ENCODE peak calls at places on chromosomes 16 and 17, in seven cellular contexts. H is body of pancreas, N is psoas muscle, O is thoracic aorta, L is kidney, G is colonic mucosa, J is breast epithelium. T is an unnamed sample. For H3K36me3, the result is how much of the 10 kb centered on the place peaks cover.

GRCh38 chr17:65332375-65332774 is 195.2 kb downstream of the RGS9 start:
- DNase-seq in N (no peak), J (no peak), G (no peak), O (no peak), L (no peak), H (no peak), T (no peak)

GRCh38 chr17:45976755-45977505 is 22.1 kb upstream of the STH start:
- DNase-seq in L (peak), O (no peak), N (peak), H (no peak), J (no peak), G (no peak), T (no peak)

GRCh38 chr16:77113835-77114234 is 77.2 kb upstream of the MON1B start:
- DNase-seq in H (peak), L (no peak), G (no peak), J (no peak), O (no peak), N (no peak), T (no peak)

GRCh38 chr17:38451840-38452529 is 23.7 kb downstream of the ARHGAP23 start:
- DNase-seq in L (peak), J (peak), H (no peak), O (no peak), G (no peak), N (no peak), T (peak)

GRCh38 chr17:7191571-7192270 is 12.6 kb upstream of the ASGR1 start:
- DNase-seq in G (peak), L (no peak), N (no peak), O (no peak), J (no peak), H (peak), T (peak)

GRCh38 chr17:55436224-55437164 is 14.9 kb upstream of the MMD start:
- DNase-seq in H (no peak), L (no peak), G (no peak), N (no peak), O (no peak), J (no peak), T (peak)

GRCh38 chr16:23062524-23062923 is 86.7 kb downstream of the USP31 start:
- DNase-seq in L (no peak), H (no peak), N (no peak), G (no peak), J (no peak), O (no peak), T (no peak)

GRCh38 chr17:69406906-69407305 is 7.6 kb upstream of the MAP2K6 start:
- DNase-seq in H (no peak), G (no peak), N (no peak), O (no peak), L (no peak), J (no peak), T (no peak)

GRCh38 chr17:2192367-2193028 is 111.1 kb downstream of the SMG6 start:
- DNase-seq in H (no peak), J (no peak), N (peak), O (no peak), L (no peak), G (no peak), T (peak)

GRCh38 chr16:65745201-65745600 is 621.3 kb upstream of the CDH5 start:
- DNase-seq in G (no peak), O (no peak), N (no peak), H (no peak), J (no peak), L (no peak), T (no peak)

GRCh38 chr17:44607836-44608690 is 48.2 kb upstream of the MEIOC start:
- DNase-seq in H (no peak), G (no peak), O (no peak), N (no peak), L (peak), J (no peak), T (no peak)

GRCh38 chr16:27241658-27242057 is 26.9 kb downstream of the NSMCE1 start:
- DNase-seq in H (no peak), G (no peak), L (peak), O (no peak), J (no peak), N (no peak), T (no peak)

GRCh38 chr16:84941916-84942315 is 69.4 kb downstream of the ZDHHC7 start:
- DNase-seq in L (no peak), O (no peak), H (no peak), G (no peak), J (no peak), N (no peak), T (no peak)

GRCh38 chr17:978110-979093 is 1.2 kb downstream of the NXN start:
- DNase-seq in N (peak), G (no peak), L (peak), O (no peak), J (no peak), H (peak), T (no peak)

GRCh38 chr16:86337581-86338402 is 172.5 kb upstream of the FOXF1 start:
- DNase-seq in G (no peak), H (no peak), O (no peak), L (no peak), N (no peak), J (no peak), T (no peak)
- H3K36me3 ChIP-seq in G (under half), H (under half), O (under half), L (under half), N (under half), J (under half), T (under half)

DNA sequence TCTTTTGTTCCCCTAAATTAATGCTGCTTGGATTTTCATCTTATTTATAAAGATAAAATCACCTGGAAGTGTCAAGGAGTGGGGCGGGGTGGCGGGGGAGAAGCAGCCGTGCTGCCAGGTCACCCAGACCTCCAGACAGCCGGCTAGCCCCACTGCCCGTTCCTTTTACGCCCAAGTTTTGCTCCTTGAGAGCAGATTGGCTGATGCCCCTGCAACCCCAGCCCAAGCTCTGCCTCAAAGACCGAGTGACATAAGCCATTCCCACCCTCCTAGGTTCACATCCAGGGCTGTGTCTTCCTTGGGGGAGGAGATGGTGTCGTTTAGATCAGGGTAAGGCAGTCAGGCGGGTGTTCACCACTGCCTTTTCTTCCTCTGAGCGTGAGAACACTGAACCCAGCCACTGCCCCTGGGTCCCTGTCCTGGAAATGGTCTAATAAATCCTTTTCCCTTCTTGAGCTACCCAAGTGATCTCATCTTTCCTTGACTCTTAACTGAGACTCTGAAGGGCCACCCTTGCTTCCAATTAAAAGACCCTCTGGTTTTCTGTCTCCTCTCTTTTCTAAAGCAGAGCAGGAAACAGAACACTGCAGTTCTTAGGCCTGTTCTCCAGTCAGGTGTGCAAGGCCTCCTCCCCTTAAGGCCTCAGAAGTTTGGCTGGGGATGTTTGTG is 5.7 kb downstream of the PDF start:
- DNase-seq in O (no peak), J (no peak), L (peak), N (no peak), H (no peak), G (no peak), T (no peak)
- H3K36me3 ChIP-seq in O (half or more), J (under half), L (under half), N (under half), H (under half), G (under half), T (half or more)

GRCh38 chr17:37339321-37339720 is 36.5 kb upstream of the C17orf78 start:
- DNase-seq in G (no peak), L (no peak), H (no peak), N (no peak), J (no peak), O (no peak), T (no peak)

GRCh38 chr17:37342589-37342988 is 33.2 kb upstream of the C17orf78 start:
- DNase-seq in O (no peak), G (no peak), L (no peak), H (no peak), J (no peak), N (no peak), T (no peak)

GRCh38 chr17:37344519-37344918 is 31.3 kb upstream of the C17orf78 start:
- DNase-seq in N (no peak), H (no peak), O (no peak), J (no peak), L (no peak), G (no peak), T (no peak)

GRCh38 chr17:37338847-37339246 is 36.9 kb upstream of the C17orf78 start:
- DNase-seq in O (no peak), J (no peak), N (no peak), G (no peak), H (no peak), L (no peak), T (no peak)

DNA sequence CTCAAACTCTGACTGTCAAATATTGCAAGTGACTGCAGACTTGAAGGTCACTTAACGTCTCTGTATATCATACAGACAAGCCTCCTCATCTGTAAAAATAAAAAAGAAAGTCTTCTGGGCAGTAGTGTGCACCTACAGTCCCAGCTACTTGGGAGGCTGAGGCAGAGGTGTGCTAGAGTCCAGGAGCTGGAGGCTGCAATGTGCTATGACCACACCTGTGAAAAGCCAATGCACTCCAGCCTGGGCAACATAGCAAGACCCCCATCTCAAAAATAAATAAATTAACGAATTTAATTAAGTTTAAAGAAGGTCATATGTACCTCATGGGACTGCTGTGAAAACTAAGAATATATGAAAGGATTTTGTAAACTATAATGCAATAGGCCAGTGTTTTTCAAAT is 35.0 kb upstream of the C17orf78 start:
- DNase-seq in N (no peak), O (no peak), H (no peak), G (no peak), J (no peak), L (no peak), T (no peak)
- H3K36me3 ChIP-seq in N (under half), O (under half), H (under half), G (under half), J (under half), L (under half), T (under half)

DNA sequence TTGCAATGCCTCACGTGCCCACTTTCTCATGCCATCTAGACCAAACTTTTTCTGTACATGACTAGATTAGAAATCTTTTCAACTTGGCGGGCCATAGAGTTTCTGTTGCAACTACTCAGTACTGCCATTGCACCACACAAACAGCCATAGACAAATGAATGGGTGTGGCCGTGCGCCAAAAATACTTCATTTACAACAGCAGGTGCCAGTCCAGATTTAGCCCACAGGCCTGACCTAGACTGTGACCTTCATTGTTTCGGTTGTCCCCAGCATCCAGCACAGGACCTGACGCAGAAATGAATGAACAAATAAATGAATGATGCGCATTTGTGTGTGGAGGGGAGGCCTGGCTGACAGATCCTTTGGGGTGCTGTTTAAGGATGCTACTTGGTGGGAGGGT is 14.3 kb upstream of the PDK2 start:
- DNase-seq in H (no peak), O (no peak), G (no peak), L (no peak), J (no peak), N (peak), T (no peak)
- H3K36me3 ChIP-seq in H (under half), O (half or more), G (under half), L (under half), J (under half), N (under half), T (under half)

DNA sequence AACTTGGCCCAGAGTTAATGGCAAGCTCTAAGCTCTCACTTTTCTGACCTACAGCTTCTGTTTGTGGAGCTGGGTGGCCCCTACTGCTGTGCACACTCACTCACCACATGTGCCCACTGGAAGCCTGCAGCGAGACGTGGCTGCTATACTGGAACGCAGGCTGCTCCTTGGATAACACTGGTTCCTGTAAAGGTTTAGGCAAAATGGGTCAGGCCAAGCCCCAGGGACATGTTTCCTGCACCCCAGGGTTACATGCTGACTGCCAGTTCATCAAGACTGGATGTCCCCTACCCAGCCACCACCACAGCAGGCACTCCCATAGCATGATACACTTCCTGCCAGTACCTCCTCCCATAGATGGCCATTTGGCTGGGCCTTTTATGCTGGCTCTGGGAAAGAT is 8.3 kb downstream of the POLDIP2 start:
- DNase-seq in N (no peak), J (no peak), O (no peak), G (no peak), H (no peak), L (no peak), T (no peak)
- H3K36me3 ChIP-seq in N (under half), J (under half), O (half or more), G (under half), H (under half), L (half or more), T (half or more)

GRCh38 chr17:80996422-80997305 is 5.0 kb downstream of the CHMP6 start:
- DNase-seq in O (peak), G (no peak), H (no peak), L (peak), J (no peak), N (no peak), T (no peak)
- H3K36me3 ChIP-seq in O (under half), G (under half), H (under half), L (under half), J (under half), N (under half), T (under half)

DNA sequence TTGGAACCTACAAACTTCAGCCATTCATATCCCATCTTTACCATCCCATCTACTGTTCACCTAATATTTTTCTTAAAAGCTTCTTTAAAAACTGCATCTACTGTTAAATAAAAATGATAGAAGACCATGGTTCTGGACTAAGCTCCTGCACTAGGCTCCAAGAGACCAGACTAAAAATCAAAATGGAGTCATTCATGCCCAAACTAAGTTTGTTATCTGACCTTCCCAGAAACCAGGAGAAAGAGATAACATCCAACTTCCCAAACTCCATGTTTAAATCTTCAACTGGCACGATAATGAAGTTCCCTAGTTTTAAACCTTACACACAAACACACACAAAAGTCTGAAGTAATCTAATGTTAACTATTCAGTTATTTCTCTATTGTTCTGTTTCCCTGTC is 13.8 kb downstream of the DCUN1D3 start:
- DNase-seq in G (no peak), L (no peak), J (no peak), H (no peak), N (no peak), O (no peak), T (no peak)
- H3K36me3 ChIP-seq in G (under half), L (under half), J (under half), H (under half), N (under half), O (under half), T (under half)

DNA sequence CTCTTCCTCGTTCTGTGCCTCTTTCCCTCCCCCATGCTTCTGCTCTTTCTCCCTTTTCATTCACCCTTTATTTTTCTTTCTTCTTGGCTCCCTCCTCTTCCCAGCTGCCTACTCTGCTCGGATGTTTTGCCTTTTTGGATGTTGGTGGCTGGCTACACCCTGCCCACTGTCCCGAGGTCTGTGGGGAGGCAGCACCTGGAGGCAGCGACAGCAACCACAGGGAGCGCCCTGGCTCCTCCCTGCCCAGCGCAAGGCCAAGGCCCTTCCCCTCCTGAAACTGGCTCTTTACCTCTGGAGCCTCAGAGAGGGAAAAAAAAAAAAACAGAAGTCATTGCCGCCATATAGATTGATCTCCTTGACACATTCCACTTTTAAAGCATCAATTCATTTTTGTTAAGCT is 20.1 kb downstream of the CLUAP1 start:
- DNase-seq in O (no peak), H (peak), L (no peak), N (no peak), G (no peak), J (no peak), T (no peak)
- H3K36me3 ChIP-seq in O (under half), H (under half), L (under half), N (under half), G (under half), J (under half), T (under half)

DNA sequence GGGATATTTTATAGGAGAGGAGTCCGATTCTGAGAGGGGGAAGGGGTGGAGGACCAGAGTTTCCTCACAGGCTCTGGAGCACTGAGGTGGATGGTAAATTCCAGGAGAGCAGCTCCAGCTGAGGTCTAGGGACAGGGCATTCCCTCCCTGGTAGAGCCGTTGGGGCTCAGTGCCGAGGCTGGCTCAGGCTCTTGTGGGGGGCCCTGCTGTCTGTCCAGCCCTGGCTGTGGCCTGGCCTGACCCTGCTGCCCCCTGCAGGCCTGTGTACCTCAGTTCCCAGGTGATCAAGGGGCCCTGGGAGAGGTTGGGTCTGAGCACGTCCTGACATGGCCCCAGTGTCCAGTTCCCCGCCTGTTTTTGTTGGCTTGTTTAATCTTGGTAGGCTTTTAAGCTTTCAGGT is 16.8 kb downstream of the ZNF750 start:
- DNase-seq in L (peak), N (no peak), H (no peak), J (no peak), O (no peak), G (no peak), T (no peak)
- H3K36me3 ChIP-seq in L (under half), N (under half), H (under half), J (under half), O (under half), G (under half), T (under half)

GRCh38 chr16:69115361-69115760 is 9.9 kb downstream of the HAS3 start:
- DNase-seq in N (no peak), J (no peak), H (no peak), G (no peak), L (no peak), O (no peak), T (no peak)

GRCh38 chr16:69113216-69113615 is 7.8 kb downstream of the HAS3 start:
- DNase-seq in J (no peak), G (no peak), O (no peak), N (no peak), H (no peak), L (no peak), T (no peak)

GRCh38 chr16:69112285-69113129 is 7.1 kb downstream of the HAS3 start:
- DNase-seq in H (peak), L (peak), O (no peak), G (peak), N (peak), J (no peak), T (peak)

GRCh38 chr16:69114976-69115355 is 9.5 kb downstream of the HAS3 start:
- DNase-seq in O (no peak), H (no peak), L (no peak), N (no peak), J (no peak), G (no peak), T (no peak)

GRCh38 chr16:69114346-69114975 is 9.0 kb downstream of the HAS3 start:
- DNase-seq in H (no peak), G (no peak), N (no peak), L (no peak), J (no peak), O (no peak), T (no peak)
- H3K36me3 ChIP-seq in H (under half), G (under half), N (under half), L (under half), J (under half), O (under half), T (under half)

T was measured in A673.